ENCODE peak calls at places on chromosomes 13 and 19, in ten cellular contexts. One of them, this sample, is unnamed.

GRCh38 chr19:48967346-48968178 is 2.5 kb downstream of the FTL start:
- DNase-seq in NCI-H1694: no peak
- DNase-seq in KBM-7: peak
- DNase-seq in MCF 10A: peak
- DNase-seq in immature natural killer cell: no peak
- DNase-seq in epithelial cell of proximal tubule: no peak
- DNase-seq in tibial artery: peak
- DNase-seq in T-helper 1 cell: no peak
- DNase-seq in activated CD4-positive, alpha-beta T cell treated with anti-CD3 and anti-CD28 coated beads, Interleukin-2, amount 50 U/mL, for 1 hour: no peak
- DNase-seq in iris pigment epithelial cell: peak
- DNase-seq in this sample: peak

GRCh38 chr13:79995334-79995733 is 345.6 kb downstream of the SPRY2 start:
- DNase-seq in NCI-H1694: no peak
- DNase-seq in KBM-7: no peak
- DNase-seq in MCF 10A: peak
- DNase-seq in immature natural killer cell: no peak
- DNase-seq in epithelial cell of proximal tubule: peak
- DNase-seq in tibial artery: no peak
- DNase-seq in T-helper 1 cell: no peak
- DNase-seq in activated CD4-positive, alpha-beta T cell treated with anti-CD3 and anti-CD28 coated beads, Interleukin-2, amount 50 U/mL, for 1 hour: no peak
- DNase-seq in iris pigment epithelial cell: peak
- DNase-seq in this sample: peak

GRCh38 chr13:98909016-98909415 is 68.8 kb downstream of the DOCK9 start:
- DNase-seq in NCI-H1694: no peak
- DNase-seq in KBM-7: no peak
- DNase-seq in MCF 10A: peak
- DNase-seq in immature natural killer cell: no peak
- DNase-seq in epithelial cell of proximal tubule: no peak
- DNase-seq in tibial artery: no peak
- DNase-seq in T-helper 1 cell: no peak
- DNase-seq in activated CD4-positive, alpha-beta T cell treated with anti-CD3 and anti-CD28 coated beads, Interleukin-2, amount 50 U/mL, for 1 hour: no peak
- DNase-seq in iris pigment epithelial cell: peak
- DNase-seq in this sample: peak

GRCh38 chr13:109332501-109333499 is 453.6 kb downstream of the IRS2 start:
- DNase-seq in NCI-H1694: no peak
- DNase-seq in KBM-7: no peak
- DNase-seq in MCF 10A: no peak
- DNase-seq in immature natural killer cell: no peak
- DNase-seq in epithelial cell of proximal tubule: no peak
- DNase-seq in tibial artery: no peak
- DNase-seq in T-helper 1 cell: no peak
- DNase-seq in activated CD4-positive, alpha-beta T cell treated with anti-CD3 and anti-CD28 coated beads, Interleukin-2, amount 50 U/mL, for 1 hour: no peak
- DNase-seq in iris pigment epithelial cell: no peak
- DNase-seq in this sample: no peak

GRCh38 chr19:10625762-10626138 is 397 bp downstream of the SLC44A2 start:
- DNase-seq in NCI-H1694: no peak
- DNase-seq in KBM-7: no peak
- DNase-seq in MCF 10A: no peak
- DNase-seq in immature natural killer cell: no peak
- DNase-seq in epithelial cell of proximal tubule: no peak
- DNase-seq in tibial artery: no peak
- DNase-seq in T-helper 1 cell: no peak
- DNase-seq in activated CD4-positive, alpha-beta T cell treated with anti-CD3 and anti-CD28 coated beads, Interleukin-2, amount 50 U/mL, for 1 hour: no peak
- DNase-seq in iris pigment epithelial cell: no peak
- DNase-seq in this sample: no peak

GRCh38 chr13:35472308-35473008 is 4.0 kb downstream of the MAB21L1 start:
- DNase-seq in NCI-H1694: no peak
- DNase-seq in KBM-7: peak
- DNase-seq in MCF 10A: no peak
- DNase-seq in immature natural killer cell: no peak
- DNase-seq in epithelial cell of proximal tubule: no peak
- DNase-seq in tibial artery: no peak
- DNase-seq in T-helper 1 cell: no peak
- DNase-seq in activated CD4-positive, alpha-beta T cell treated with anti-CD3 and anti-CD28 coated beads, Interleukin-2, amount 50 U/mL, for 1 hour: no peak
- DNase-seq in iris pigment epithelial cell: no peak
- DNase-seq in this sample: no peak

GRCh38 chr13:93554514-93554913 is 327.9 kb downstream of the GPC6 start:
- DNase-seq in NCI-H1694: no peak
- DNase-seq in KBM-7: no peak
- DNase-seq in MCF 10A: no peak
- DNase-seq in immature natural killer cell: no peak
- DNase-seq in epithelial cell of proximal tubule: no peak
- DNase-seq in tibial artery: no peak
- DNase-seq in T-helper 1 cell: no peak
- DNase-seq in activated CD4-positive, alpha-beta T cell treated with anti-CD3 and anti-CD28 coated beads, Interleukin-2, amount 50 U/mL, for 1 hour: no peak
- DNase-seq in iris pigment epithelial cell: no peak
- DNase-seq in this sample: no peak

GRCh38 chr13:37029617-37030016 is 29.0 kb downstream of the EXOSC8 start:
- DNase-seq in NCI-H1694: no peak
- DNase-seq in KBM-7: no peak
- DNase-seq in MCF 10A: no peak
- DNase-seq in immature natural killer cell: no peak
- DNase-seq in epithelial cell of proximal tubule: no peak
- DNase-seq in tibial artery: no peak
- DNase-seq in T-helper 1 cell: no peak
- DNase-seq in activated CD4-positive, alpha-beta T cell treated with anti-CD3 and anti-CD28 coated beads, Interleukin-2, amount 50 U/mL, for 1 hour: no peak
- DNase-seq in iris pigment epithelial cell: peak
- DNase-seq in this sample: no peak

GRCh38 chr19:38020331-38020730 is 113.3 kb downstream of the SIPA1L3 start:
- DNase-seq in NCI-H1694: no peak
- DNase-seq in KBM-7: peak
- DNase-seq in MCF 10A: no peak
- DNase-seq in immature natural killer cell: no peak
- DNase-seq in epithelial cell of proximal tubule: no peak
- DNase-seq in tibial artery: no peak
- DNase-seq in T-helper 1 cell: no peak
- DNase-seq in activated CD4-positive, alpha-beta T cell treated with anti-CD3 and anti-CD28 coated beads, Interleukin-2, amount 50 U/mL, for 1 hour: no peak
- DNase-seq in iris pigment epithelial cell: no peak
- DNase-seq in this sample: no peak